ENCODE peak calls at places on chromosomes 3 and 15, in nine cellular contexts. I, W, K, B, N, Y, E, Z and D are unnamed samples.

GRCh38 chr15:60975203-60975602 is 253.9 kb downstream of the RORA start:
- DNase-seq in W (no peak), N (no peak), I (no peak), B (no peak), K (no peak), Y (no peak), E (no peak), Z (no peak), D (no peak)

GRCh38 chr3:9732753-9733115 is 1.2 kb downstream of the BRPF1 start:
- DNase-seq in B (no peak), Z (no peak), I (peak), W (no peak), K (no peak), N (no peak), E (no peak), Y (no peak), D (no peak)

GRCh38 chr3:79354179-79354688 is 413.6 kb downstream of the ROBO1 start:
- DNase-seq in N (no peak), B (no peak), K (no peak), I (no peak), Z (no peak), W (no peak), E (no peak), Y (no peak), D (no peak)

GRCh38 chr15:25830844-25831443 is 32.2 kb downstream of the ATP10A start:
- DNase-seq in B (peak), N (no peak), E (peak), W (peak), Y (no peak), Z (no peak), K (no peak), I (peak), D (no peak)

GRCh38 chr3:127037423-127037841 is 54.5 kb downstream of the PLXNA1 start:
- DNase-seq in I (no peak), Z (no peak), B (no peak), W (no peak), Y (peak), K (no peak), E (peak), N (no peak), D (no peak)

GRCh38 chr15:41558400-41559238 is at the start of gene TYRO3:
- DNase-seq in I (peak), E (peak), Y (peak), W (peak), B (no peak), K (no peak), Z (peak), N (peak), D (peak)

GRCh38 chr3:124964432-124964831 is 29.9 kb upstream of the MUC13 start:
- DNase-seq in Z (no peak), W (no peak), E (no peak), N (no peak), Y (no peak), I (no peak), K (peak), B (no peak), D (no peak)

GRCh38 chr3:113546414-113546893 is 14.1 kb downstream of the SIDT1 start:
- DNase-seq in N (no peak), I (no peak), K (no peak), W (no peak), Z (no peak), B (no peak), Y (no peak), E (no peak), D (no peak)

GRCh38 chr3:159236306-159236705 is 434.5 kb downstream of the MFSD1 start:
- DNase-seq in E (no peak), Y (no peak), Z (no peak), B (no peak), W (no peak), I (no peak), N (no peak), K (no peak), D (no peak)

GRCh38 chr15:70974004-70974832 is 81.6 kb downstream of the LRRC49 start:
- DNase-seq in K (peak), Z (no peak), I (no peak), N (no peak), B (no peak), Y (no peak), W (no peak), E (no peak), D (peak)

GRCh38 chr3:9697892-9698291 is 5.7 kb upstream of the CPNE9 start:
- DNase-seq in Z (no peak), Y (no peak), W (no peak), K (no peak), N (no peak), I (no peak), B (no peak), E (no peak), D (no peak)

GRCh38 chr15:83973816-83974215 is 261.8 kb upstream of the GOLGA6L4 start:
- DNase-seq in E (no peak), K (peak), W (no peak), Y (no peak), I (no peak), Z (peak), B (no peak), N (no peak), D (peak)

DNA sequence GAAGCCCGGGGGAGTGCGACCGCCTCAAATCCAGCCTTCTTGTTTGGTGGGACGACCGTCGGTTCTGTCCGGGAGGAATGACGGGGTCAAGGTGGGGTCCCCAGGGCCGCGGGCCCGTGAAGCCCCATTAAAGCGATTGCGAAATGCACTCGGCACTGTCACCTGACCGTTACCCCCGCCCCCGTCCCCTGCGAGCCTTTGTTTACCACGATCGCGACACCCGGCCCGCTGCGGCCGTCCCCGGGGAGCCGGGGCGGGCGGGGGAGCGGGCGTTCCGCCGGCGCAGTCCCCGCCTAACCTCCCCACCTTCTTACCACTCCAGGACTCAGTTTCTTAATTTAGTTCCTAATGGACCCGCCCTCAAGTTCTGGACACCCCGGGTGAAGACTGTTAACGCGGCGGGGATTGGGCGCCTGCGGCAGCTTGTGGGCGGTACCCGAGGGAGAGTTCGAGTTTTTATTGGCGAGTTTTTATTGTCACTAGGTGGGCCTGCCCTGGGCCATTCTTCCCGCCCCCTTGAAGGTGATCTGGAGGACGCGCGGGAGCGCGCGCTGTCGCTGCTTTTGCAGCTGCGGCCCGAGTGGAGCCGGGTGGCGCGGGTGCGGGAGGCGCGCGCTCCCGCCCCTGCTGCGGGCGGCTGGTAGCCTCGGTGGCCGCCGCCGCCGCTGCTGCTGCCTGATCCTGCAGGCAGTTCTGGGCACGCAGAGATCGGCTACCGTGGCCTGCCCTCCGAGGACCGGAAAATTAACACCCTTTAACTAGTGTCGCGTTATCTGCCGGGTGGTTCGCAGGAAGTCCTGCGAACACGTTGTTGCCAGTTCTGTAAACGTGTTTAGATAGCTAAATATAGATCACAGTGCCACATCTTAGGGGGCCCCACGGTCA is 1.0 kb downstream of the KLHL24 start:
- DNase-seq in N (peak), K (peak), Z (peak), Y (peak), B (peak), W (peak), E (peak), I (peak), D (peak)
- TF ChIP-seq POLR2A in N (peak), K (peak), Z (peak), Y (peak), B (peak), W (peak), E (peak), I (no peak), D (peak)

DNA sequence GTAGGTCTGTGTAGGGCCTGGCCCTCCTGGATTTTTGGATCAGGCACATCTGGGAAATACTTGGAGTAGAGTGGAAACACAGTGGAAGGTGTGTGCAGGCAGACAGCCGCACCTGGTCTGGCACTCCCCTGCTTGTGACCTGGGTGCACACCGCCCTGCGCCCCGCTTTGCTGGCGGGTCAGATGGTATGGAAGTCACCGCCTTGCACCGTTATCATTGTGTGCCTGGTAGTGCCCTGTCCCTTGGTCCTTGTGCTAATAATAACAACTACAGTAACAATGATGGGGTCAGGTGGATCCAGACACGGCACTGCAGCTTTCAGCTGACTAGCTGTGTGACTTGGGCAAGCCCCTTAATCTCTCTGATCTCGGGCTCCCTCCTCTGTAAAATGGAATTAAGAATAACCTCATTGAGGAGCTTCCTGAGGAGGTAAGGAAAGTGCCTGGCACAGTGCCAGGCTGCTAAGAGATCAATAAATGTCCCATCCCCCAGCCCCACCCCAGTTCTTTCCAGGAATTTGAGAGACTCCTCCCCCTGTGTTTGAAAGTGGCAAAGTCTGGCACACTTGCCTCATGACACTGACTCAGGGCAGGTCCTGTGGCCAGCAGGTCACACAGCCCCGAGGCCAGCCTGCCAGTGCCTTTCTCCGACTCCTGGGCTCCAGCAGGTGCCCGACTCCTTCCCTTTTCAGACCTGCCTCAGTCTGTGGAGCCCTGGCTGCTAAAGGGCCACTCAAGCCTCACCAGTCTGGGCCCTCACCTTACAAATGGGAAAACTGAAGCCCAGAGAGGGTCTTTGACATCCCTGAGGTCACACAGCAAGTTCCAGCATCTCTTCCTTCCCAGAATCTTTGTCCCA is 9.8 kb downstream of the ISG20 start:
- DNase-seq in I (no peak), B (no peak), W (peak), K (no peak), Y (peak), E (no peak), N (no peak), Z (no peak), D (no peak)
- TF ChIP-seq POLR2A in I (no peak), B (no peak), W (no peak), K (no peak), Y (no peak), E (no peak), N (no peak), Z (no peak), D (no peak)

GRCh38 chr15:63506537-63507035 is 2.2 kb downstream of the USP3 start:
- DNase-seq in E (no peak), Y (no peak), N (peak), K (peak), I (no peak), B (no peak), Z (no peak), W (no peak), D (peak)

GRCh38 chr15:63509933-63510547 is 5.6 kb downstream of the USP3 start:
- DNase-seq in K (no peak), N (no peak), W (no peak), Y (no peak), E (no peak), I (no peak), B (no peak), Z (no peak), D (no peak)

GRCh38 chr15:63510548-63510940 is 6.2 kb downstream of the USP3 start:
- DNase-seq in K (no peak), Y (no peak), W (no peak), E (no peak), B (no peak), I (no peak), N (no peak), Z (no peak), D (no peak)

GRCh38 chr15:63507878-63508818 is 3.8 kb downstream of the USP3 start:
- DNase-seq in N (no peak), K (no peak), W (no peak), B (no peak), I (no peak), Y (no peak), E (no peak), Z (no peak), D (no peak)

GRCh38 chr15:63509056-63509696 is 4.8 kb downstream of the USP3 start:
- DNase-seq in K (no peak), B (no peak), Z (no peak), I (no peak), Y (no peak), E (no peak), W (no peak), N (no peak), D (no peak)
- TF ChIP-seq POLR2A in K (no peak), B (no peak), Z (no peak), I (no peak), Y (no peak), E (no peak), W (no peak), N (no peak), D (no peak)

GRCh38 chr3:119783883-119784282 is 2.0 kb downstream of the NR1I2 start:
- DNase-seq in W (no peak), E (no peak), Y (no peak), I (no peak), Z (no peak), N (no peak), K (no peak), B (no peak), D (peak)

GRCh38 chr3:119782435-119782834 is 534 bp downstream of the NR1I2 start:
- DNase-seq in E (no peak), W (no peak), K (no peak), B (no peak), Y (no peak), Z (no peak), N (no peak), I (no peak), D (no peak)

GRCh38 chr3:119779731-119780383 is 2.0 kb upstream of the NR1I2 start:
- DNase-seq in E (no peak), Z (no peak), N (no peak), B (no peak), I (no peak), Y (no peak), K (no peak), W (no peak), D (peak)

GRCh38 chr3:119783255-119783654 is 1.4 kb downstream of the NR1I2 start:
- DNase-seq in I (no peak), W (no peak), Z (no peak), Y (no peak), K (no peak), E (no peak), B (no peak), N (no peak), D (peak)

GRCh38 chr3:119781330-119782198 is at the start of gene NR1I2:
- DNase-seq in K (peak), W (no peak), I (no peak), Y (no peak), Z (no peak), E (no peak), N (no peak), B (no peak), D (peak)
- TF ChIP-seq POLR2A in K (peak), W (no peak), I (no peak), Y (no peak), Z (no peak), E (no peak), N (no peak), B (no peak), D (no peak)

GRCh38 chr15:52259503-52259902 is 36.1 kb downstream of the MYO5C start:
- DNase-seq in I (no peak), K (no peak), B (no peak), E (no peak), Z (no peak), W (no peak), Y (no peak), N (no peak), D (no peak)

GRCh38 chr15:52261026-52261425 is 34.6 kb downstream of the MYO5C start:
- DNase-seq in Z (no peak), I (no peak), E (no peak), B (no peak), K (no peak), Y (no peak), W (no peak), N (no peak), D (no peak)

GRCh38 chr15:52262364-52262763 is 33.2 kb downstream of the MYO5C start:
- DNase-seq in K (no peak), Y (no peak), I (no peak), B (no peak), E (no peak), Z (no peak), N (no peak), W (no peak), D (no peak)

GRCh38 chr15:52263563-52263962 is 32.0 kb downstream of the MYO5C start:
- DNase-seq in B (no peak), Y (no peak), E (no peak), W (no peak), Z (no peak), N (no peak), I (no peak), K (no peak), D (no peak)

DNA sequence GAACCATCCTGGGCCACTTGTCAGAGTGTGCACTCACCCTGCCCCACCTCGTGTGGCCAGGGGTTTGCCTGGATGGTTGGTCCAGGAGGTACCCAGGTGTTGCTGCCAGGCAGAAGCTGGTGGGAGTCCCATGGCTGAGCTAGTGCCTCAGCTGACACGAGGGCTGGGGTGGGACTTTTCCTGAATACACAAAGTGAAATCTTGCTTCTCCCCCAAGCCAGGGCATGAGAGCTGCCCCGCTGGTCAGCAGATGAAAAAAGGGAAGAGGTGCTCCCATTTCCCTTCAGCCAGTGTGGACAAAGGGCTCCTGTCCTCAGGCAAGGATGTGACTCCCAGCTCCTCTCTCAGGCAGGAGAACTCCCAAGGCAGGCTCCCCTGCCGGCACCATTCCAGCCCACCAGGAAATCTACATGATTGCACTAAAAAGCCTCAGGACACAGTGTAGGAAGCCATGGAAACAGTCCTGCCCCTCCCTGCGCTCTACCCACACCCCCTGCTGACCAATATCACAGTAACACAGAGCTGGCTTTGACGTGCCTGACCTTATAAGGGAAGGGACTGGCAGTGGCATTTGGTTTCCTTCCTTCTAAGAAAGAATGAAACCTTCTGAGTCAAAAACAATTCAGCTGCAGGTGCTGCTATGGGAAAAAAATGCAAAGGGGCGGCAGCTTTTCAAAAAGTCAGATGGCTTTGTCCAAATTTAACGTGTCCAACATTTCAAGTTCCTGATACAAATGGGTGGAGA is 33.9 kb downstream of the MYO5C start:
- DNase-seq in B (peak), Z (no peak), N (peak), I (no peak), Y (peak), K (no peak), E (peak), W (peak), D (peak)
- TF ChIP-seq POLR2A in B (no peak), Z (no peak), N (peak), I (no peak), Y (peak), K (no peak), E (no peak), W (no peak), D (no peak)

DNA sequence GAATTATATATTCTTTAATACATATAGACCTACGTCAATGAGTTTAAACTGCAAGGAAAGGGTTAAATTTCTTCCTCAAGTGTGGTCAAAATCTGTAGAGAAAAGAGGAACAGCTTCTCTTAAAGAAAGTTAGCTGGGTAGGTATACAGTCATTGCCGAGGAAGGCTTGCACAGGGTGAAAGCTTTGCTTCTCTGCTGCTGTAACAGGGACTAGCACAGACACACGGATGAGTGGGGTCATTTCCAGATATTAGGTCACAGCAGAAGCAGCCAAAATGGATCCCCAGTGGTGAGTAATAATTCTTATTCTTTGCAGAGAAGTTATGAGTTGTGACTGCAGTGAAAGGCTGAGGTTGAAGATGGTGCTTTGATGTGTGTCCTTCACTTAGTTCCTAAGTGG is at the start of gene CD86:
- DNase-seq in N (no peak), Y (no peak), K (no peak), B (no peak), Z (no peak), W (no peak), E (no peak), I (no peak), D (peak)
- TF ChIP-seq POLR2A in N (no peak), Y (peak), K (no peak), B (no peak), Z (no peak), W (no peak), E (no peak), I (no peak), D (no peak)

GRCh38 chr15:63157066-63157890 is at the start of gene RPS27L:
- DNase-seq in E (peak), Y (peak), W (peak), B (peak), I (peak), N (peak), K (peak), Z (peak), D (peak)

GRCh38 chr15:63157891-63158431 is 684 bp upstream of the RPS27L start:
- DNase-seq in B (peak), K (peak), E (peak), W (peak), Y (peak), N (peak), Z (peak), I (peak), D (peak)

GRCh38 chr15:63156708-63157065 is 590 bp downstream of the RPS27L start:
- DNase-seq in E (peak), K (peak), B (peak), W (peak), Y (peak), Z (peak), N (peak), I (no peak), D (peak)

GRCh38 chr15:63156086-63156707 is 1.1 kb downstream of the RPS27L start:
- DNase-seq in W (no peak), Z (no peak), E (no peak), B (no peak), K (no peak), I (no peak), N (no peak), Y (no peak), D (peak)

DNA sequence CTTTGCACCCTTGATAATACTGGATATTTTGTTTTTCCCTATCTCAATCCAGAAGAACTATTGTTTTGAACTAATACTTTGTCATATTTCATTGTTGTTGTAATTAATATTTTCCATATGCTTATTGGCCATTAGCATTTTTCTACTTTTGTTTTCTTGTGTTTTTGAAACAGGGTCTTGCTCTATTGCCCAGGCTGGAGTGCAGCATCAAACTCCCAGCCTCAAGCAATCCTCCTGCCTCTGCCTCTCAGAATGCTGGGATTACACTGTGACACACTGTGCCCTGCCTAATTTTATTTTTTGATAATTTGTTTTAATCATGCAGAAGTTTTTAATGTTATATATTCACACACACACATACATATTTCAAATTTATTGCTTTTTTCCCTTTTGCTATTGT is 3.4 kb upstream of the RPS27L start:
- DNase-seq in B (no peak), N (no peak), W (no peak), E (no peak), K (no peak), Z (no peak), I (no peak), Y (no peak), D (no peak)
- TF ChIP-seq POLR2A in B (no peak), N (no peak), W (no peak), E (no peak), K (no peak), Z (no peak), I (no peak), Y (no peak), D (no peak)

GRCh38 chr3:11734-12133 is 184.8 kb upstream of the CHL1 start:
- DNase-seq in Z (no peak), I (peak), K (no peak), B (no peak), Y (no peak), E (peak), W (no peak), N (no peak), D (no peak)
- TF ChIP-seq POLR2A in Z (no peak), I (no peak), K (no peak), B (no peak), Y (no peak), E (no peak), W (no peak), N (no peak), D (no peak)